ENCODE peak calls at places on chromosome 17, in ten cellular contexts. O, A, U, N, D, S, Q, T, W and K are unnamed samples.
A peak's percentile ranks its signal among the peaks of the same experiment; 100 is the strongest.

GRCh38 chr17:40496634-40497420 is 4.6 kb downstream of the TNS4 start:
- DNase-seq in S (no peak), D (no peak), T (no peak), A (no peak), Q (no peak), U (peak; percentile 9), N (no peak), O (no peak), W (no peak), K (no peak)

GRCh38 chr17:82231562-82232321 is 2.9 kb downstream of the SLC16A3 start:
- DNase-seq in T (peak; percentile 51), W (no peak), Q (peak; percentile 87), N (no peak), D (peak; percentile 87), U (peak; percentile 88), S (peak; percentile 40), A (no peak), O (peak; percentile 78), K (peak; percentile 68)

GRCh38 chr17:41863074-41863843 is 2.0 kb downstream of the KLHL11 start:
- DNase-seq in Q (no peak), A (no peak), D (no peak), T (no peak), S (no peak), O (no peak), U (no peak), N (no peak), W (no peak), K (no peak)

GRCh38 chr17:2635675-2636074 is 42.2 kb downstream of the PAFAH1B1 start:
- DNase-seq in A (no peak), U (no peak), T (no peak), S (no peak), O (no peak), Q (no peak), W (no peak), D (no peak), N (no peak), K (no peak)

GRCh38 chr17:39740357-39741111 is 2.8 kb downstream of the GRB7 start:
- DNase-seq in U (no peak), D (peak; percentile 32), T (peak; percentile 29), W (peak; percentile 32), A (no peak), N (peak; percentile 94), Q (peak; percentile 50), S (peak; percentile 45), O (peak; percentile 60), K (peak; percentile 28)

GRCh38 chr17:68396226-68396780 is 61.0 kb downstream of the WIPI1 start:
- DNase-seq in A (no peak), O (no peak), Q (no peak), T (no peak), U (no peak), S (no peak), N (no peak), W (no peak), D (no peak), K (no peak)

GRCh38 chr17:9324864-9325263 is 250.8 kb downstream of the STX8 start:
- DNase-seq in O (no peak), N (peak; percentile 21), D (no peak), S (peak; percentile 20), W (no peak), T (peak; percentile 13), A (no peak), Q (peak; percentile 16), U (no peak), K (peak; percentile 70)

GRCh38 chr17:41895617-41896016 is 23.1 kb downstream of the ACLY start:
- DNase-seq in U (peak; percentile 48), D (peak; percentile 65), S (peak; percentile 27), O (no peak), T (peak; percentile 70), W (peak; percentile 19), N (no peak), Q (peak; percentile 54), A (no peak), K (no peak)

GRCh38 chr17:82177761-82178498 is 34.7 kb downstream of the CCDC57 start:
- DNase-seq in Q (no peak), O (no peak), S (no peak), D (no peak), A (no peak), N (no peak), T (no peak), W (no peak), U (no peak), K (peak; percentile 8)

GRCh38 chr17:45149037-45149668 is 878 bp downstream of the HEXIM1 start:
- DNase-seq in T (peak; percentile 77), A (peak; percentile 30), Q (peak; percentile 87), N (peak; percentile 73), O (peak; percentile 93), U (peak; percentile 91), W (peak; percentile 85), D (peak; percentile 95), S (peak; percentile 78), K (peak; percentile 86)

GRCh38 chr17:3256575-3256974 is 41.6 kb downstream of the OR3A1 start:
- DNase-seq in D (no peak), T (no peak), A (no peak), N (no peak), U (no peak), O (no peak), Q (no peak), S (no peak), W (no peak), K (no peak)

GRCh38 chr17:74212262-74212912 is 984 bp upstream of the TTYH2 start:
- DNase-seq in T (peak; percentile 18), A (no peak), O (no peak), D (peak; percentile 68), W (no peak), Q (no peak), U (peak; percentile 41), S (no peak), N (no peak), K (no peak)

GRCh38 chr17:866568-867087 is 84.5 kb downstream of the MRM3 start:
- DNase-seq in Q (no peak), O (no peak), W (no peak), A (no peak), D (no peak), N (no peak), S (no peak), T (no peak), U (no peak), K (no peak)

GRCh38 chr17:76492250-76492988 is 8.8 kb downstream of the RHBDF2 start:
- DNase-seq in W (no peak), N (no peak), T (no peak), D (no peak), U (no peak), O (no peak), A (no peak), Q (no peak), S (no peak), K (no peak)

GRCh38 chr17:4509402-4509801 is 10.7 kb downstream of the SPNS2 start:
- DNase-seq in S (no peak), A (no peak), D (no peak), O (no peak), N (no peak), T (no peak), Q (no peak), U (no peak), W (peak; percentile 15), K (peak; percentile 58)

GRCh38 chr17:42513686-42514085 is 22.4 kb upstream of the NAGLU start:
- DNase-seq in S (no peak), D (no peak), T (no peak), N (no peak), U (no peak), O (no peak), Q (no peak), W (no peak), A (no peak), K (no peak)

GRCh38 chr17:39952665-39953470 is 9.9 kb upstream of the GSDMA start:
- DNase-seq in N (peak; percentile 85), D (peak; percentile 99), A (peak; percentile 72), U (peak; percentile 98), O (peak; percentile 97), S (peak; percentile 92), T (peak; percentile 95), W (peak; percentile 97), Q (peak; percentile 98), K (peak; percentile 98)

GRCh38 chr17:71938340-71939010 is 182.3 kb upstream of the SOX9 start:
- DNase-seq in T (peak; percentile 24), Q (no peak), A (no peak), S (no peak), W (no peak), U (peak; percentile 48), N (no peak), D (no peak), O (no peak), K (no peak)

GRCh38 chr17:6496636-6497441 is 52.6 kb downstream of the PIMREG start:
- DNase-seq in O (no peak), N (no peak), W (no peak), A (no peak), Q (no peak), T (no peak), D (peak; percentile 15), S (no peak), U (no peak), K (no peak)
- TF ChIP-seq CTCF in O (no peak), N (no peak), W (no peak), A (no peak), Q (no peak), T (no peak), D (no peak), S (no peak), U (no peak), K (no peak)

DNA sequence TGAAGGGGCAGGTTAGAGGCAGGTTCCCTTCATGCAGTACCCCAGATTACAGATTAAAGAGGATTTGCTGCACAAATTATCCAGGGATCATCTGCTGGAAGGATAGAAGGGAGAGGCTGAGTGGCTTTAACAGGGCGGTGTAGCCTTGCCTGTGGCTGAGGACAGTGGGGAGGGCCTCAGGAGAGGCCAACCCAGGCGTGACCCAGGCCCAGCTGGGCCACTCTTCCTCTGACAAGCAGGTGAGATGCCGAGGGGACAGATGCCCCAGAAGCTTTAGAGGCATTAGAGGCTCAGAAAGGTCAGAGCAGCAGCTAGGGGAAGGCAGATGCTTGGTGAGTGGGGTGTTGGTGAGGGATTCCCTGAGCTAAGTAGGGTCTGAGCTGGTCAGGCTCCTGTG is 18.1 kb upstream of the MTMR4 start:
- DNase-seq in O (no peak), S (no peak), U (no peak), T (no peak), W (no peak), A (no peak), D (no peak), N (no peak), Q (no peak), K (no peak)
- H3K4me3 ChIP-seq in O (peak overlapping the region; percentile 71), S (no peak overlapping the region), U (peak overlapping the region; percentile 62), T (peak overlapping the region; percentile 55), W (no peak overlapping the region), A (no peak overlapping the region), D (peak overlapping the region; percentile 73), N (no peak overlapping the region), Q (peak overlapping the region; percentile 46), K (no peak overlapping the region)

GRCh38 chr17:31256936-31257335 is 40.1 kb downstream of the OMG start:
- DNase-seq in T (no peak), W (no peak), D (no peak), S (no peak), A (no peak), Q (no peak), U (no peak), N (no peak), O (no peak), K (no peak)
- TF ChIP-seq CTCF in T (no peak), W (no peak), D (no peak), S (no peak), A (no peak), Q (no peak), U (no peak), N (no peak), O (no peak), K (no peak)

DNA sequence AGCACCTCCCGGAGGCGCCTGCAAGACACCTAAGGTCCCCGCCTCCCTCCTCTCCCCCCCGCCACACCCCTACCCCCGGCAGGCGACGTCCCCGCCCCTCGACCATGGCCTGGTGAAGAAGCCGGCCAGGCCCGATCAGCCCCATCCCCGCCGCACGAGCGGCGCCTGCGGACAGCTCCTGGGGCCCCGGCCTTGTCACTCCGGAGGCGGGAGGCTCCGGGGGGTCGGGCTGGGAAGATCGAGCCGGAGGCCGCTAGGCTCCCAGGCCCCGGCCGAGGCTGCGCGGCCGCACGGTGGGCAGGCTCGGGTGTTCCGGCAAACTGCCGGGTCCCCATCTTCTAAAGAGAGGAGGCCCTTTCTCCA is 386 bp upstream of the ACE start:
- DNase-seq in O (no peak), D (no peak), Q (no peak), S (no peak), T (no peak), W (no peak), A (no peak), U (no peak), N (no peak), K (no peak)
- H3K4me3 ChIP-seq in O (peak overlapping the region; percentile 63), D (peak overlapping the region; percentile 63), Q (no peak overlapping the region), S (peak overlapping the region; percentile 39), T (peak overlapping the region; percentile 35), W (peak overlapping the region; percentile 37), A (peak overlapping the region; percentile 42), U (peak overlapping the region; percentile 51), N (no peak overlapping the region), K (peak overlapping the region; percentile 55)